ENCODE peak calls at places on chromosomes 2 and 18, in four cellular contexts. I, W, Y and X are unnamed samples.

GRCh38 chr18:44134447-44134846 is 546.2 kb upstream of the SETBP1 start:
- DNase-seq in I (no peak), W (no peak), Y (no peak), X (no peak)

GRCh38 chr18:70464343-70465114 is 175.7 kb downstream of the SOCS6 start:
- DNase-seq in I (peak), W (peak), Y (peak), X (peak)

GRCh38 chr2:6929196-6929874 is 12.1 kb downstream of the RNF144A start:
- DNase-seq in I (no peak), W (no peak), Y (no peak), X (no peak)

GRCh38 chr2:186101603-186102002 is 363.0 kb downstream of the FSIP2 start:
- DNase-seq in I (no peak), W (peak), Y (no peak), X (no peak)

GRCh38 chr2:43831438-43832294 is 7.0 kb downstream of the ABCG5 start:
- DNase-seq in I (no peak), W (no peak), Y (no peak), X (no peak)

GRCh38 chr2:5798083-5798482 is 105.9 kb downstream of the SOX11 start:
- DNase-seq in I (no peak), W (no peak), Y (no peak), X (no peak)

GRCh38 chr18:74476154-74476553 is 19.0 kb upstream of the DIPK1C start:
- DNase-seq in I (peak), W (peak), Y (no peak), X (no peak)

GRCh38 chr2:88265352-88265960 is 95.3 kb downstream of the THNSL2 start:
- DNase-seq in I (no peak), W (peak), Y (peak), X (no peak)

GRCh38 chr2:229273384-229274338 is 2.6 kb upstream of the PID1 start:
- DNase-seq in I (peak), W (peak), Y (no peak), X (no peak)

GRCh38 chr18:7325126-7325430 is 94.2 kb downstream of the LRRC30 start:
- DNase-seq in I (no peak), W (no peak), Y (no peak), X (no peak)

GRCh38 chr2:170425291-170425751 is 247.4 kb downstream of the MYO3B start:
- DNase-seq in I (no peak), W (no peak), Y (no peak), X (no peak)

GRCh38 chr18:48217306-48218250 is 191.6 kb downstream of the ZBTB7C start:
- DNase-seq in I (no peak), W (peak), Y (no peak), X (no peak)

GRCh38 chr2:240628507-240629418 is 3.5 kb downstream of the GPR35 start:
- DNase-seq in I (no peak), W (no peak), Y (no peak), X (no peak)

GRCh38 chr2:133477614-133477990 is 90.7 kb downstream of the NCKAP5 start:
- DNase-seq in I (no peak), W (no peak), Y (no peak), X (no peak)

GRCh38 chr2:213227458-213227857 is 56.8 kb upstream of the SPAG16 start:
- DNase-seq in I (no peak), W (no peak), Y (no peak), X (no peak)

GRCh38 chr2:112275314-112275886 is at the start of gene ZC3H6:
- DNase-seq in I (peak), W (peak), Y (peak), X (peak)

GRCh38 chr2:98389248-98389605 is 43.0 kb downstream of the CNGA3 start:
- DNase-seq in I (no peak), W (no peak), Y (no peak), X (no peak)

GRCh38 chr2:72204782-72205545 is 57.3 kb upstream of the CYP26B1 start:
- DNase-seq in I (no peak), W (no peak), Y (no peak), X (no peak)

GRCh38 chr2:240990726-240991377 is 7.6 kb upstream of the SNED1 start:
- DNase-seq in I (peak), W (no peak), Y (no peak), X (peak)

GRCh38 chr2:235676536-235676799 is 182.6 kb downstream of the AGAP1 start:
- DNase-seq in I (no peak), W (no peak), Y (no peak), X (no peak)
- TF ChIP-seq CTCF in I (no peak), W (no peak), Y (no peak), X (no peak)

DNA sequence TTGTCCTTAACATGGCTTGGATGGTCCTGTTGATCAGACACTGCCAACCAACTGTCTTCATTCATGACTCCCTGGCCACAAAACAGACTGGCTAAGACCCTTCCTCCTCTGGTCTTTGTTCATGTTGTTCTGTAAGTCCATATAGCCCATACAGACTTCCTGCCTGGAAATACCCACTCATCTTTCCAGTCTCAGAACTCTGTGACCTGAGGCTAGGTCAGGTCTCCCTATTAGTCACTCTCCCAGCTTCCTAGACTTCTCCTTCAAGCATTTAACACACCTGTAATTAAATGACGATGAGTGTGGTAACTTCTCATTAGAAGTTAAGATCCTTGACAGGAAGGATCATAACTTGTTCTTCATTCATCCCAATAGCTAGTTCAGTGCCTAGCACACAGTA is 56.3 kb downstream of the CCDC93 start:
- DNase-seq in I (no peak), W (no peak), Y (no peak), X (no peak)
- H3K27ac ChIP-seq in I (no peak), W (no peak), Y (no peak), X (no peak)

GRCh38 chr2:23915327-23915726 is 11.6 kb downstream of the ATAD2B start:
- DNase-seq in I (no peak), W (no peak), Y (no peak), X (no peak)
- H3K4me3 ChIP-seq in I (no peak), W (no peak), Y (no peak), X (no peak)

DNA sequence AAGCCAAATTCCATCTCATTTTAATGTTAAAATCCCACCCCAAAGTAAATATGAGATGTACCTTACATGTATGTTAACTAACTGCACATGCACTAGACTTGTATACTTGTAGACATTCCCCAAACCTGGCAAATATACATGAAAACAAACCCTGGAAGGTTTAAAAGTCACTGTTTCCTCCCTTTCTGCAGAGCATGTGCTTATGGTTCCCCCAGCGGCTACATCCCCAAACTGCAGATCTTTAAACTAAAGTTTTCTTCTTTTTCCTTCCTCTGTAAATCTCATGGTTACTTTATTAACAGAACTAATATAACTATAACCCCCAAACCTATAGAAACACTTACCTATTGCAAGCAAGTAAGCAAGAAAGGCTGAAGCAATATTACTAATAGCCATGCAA is 731.5 kb downstream of the LRP1B start:
- DNase-seq in I (no peak), W (no peak), Y (no peak), X (no peak)
- TF ChIP-seq CTCF in I (no peak), W (no peak), Y (no peak), X (no peak)

GRCh38 chr2:173090291-173090877 is 14.7 kb downstream of the MAP3K20 start:
- DNase-seq in I (no peak), W (peak), Y (no peak), X (no peak)
- H3K27ac ChIP-seq in I (no peak), W (peak), Y (peak), X (peak)

GRCh38 chr2:84874381-84875212 is 6.3 kb downstream of the TRABD2A start:
- DNase-seq in I (no peak), W (no peak), Y (no peak), X (peak)

GRCh38 chr2:84873350-84873749 is 7.5 kb downstream of the TRABD2A start:
- DNase-seq in I (no peak), W (no peak), Y (no peak), X (no peak)

GRCh38 chr2:84878459-84878858 is 2.4 kb downstream of the TRABD2A start:
- DNase-seq in I (no peak), W (no peak), Y (no peak), X (no peak)

GRCh38 chr2:84876369-84876768 is 4.5 kb downstream of the TRABD2A start:
- DNase-seq in I (no peak), W (no peak), Y (no peak), X (peak)

DNA sequence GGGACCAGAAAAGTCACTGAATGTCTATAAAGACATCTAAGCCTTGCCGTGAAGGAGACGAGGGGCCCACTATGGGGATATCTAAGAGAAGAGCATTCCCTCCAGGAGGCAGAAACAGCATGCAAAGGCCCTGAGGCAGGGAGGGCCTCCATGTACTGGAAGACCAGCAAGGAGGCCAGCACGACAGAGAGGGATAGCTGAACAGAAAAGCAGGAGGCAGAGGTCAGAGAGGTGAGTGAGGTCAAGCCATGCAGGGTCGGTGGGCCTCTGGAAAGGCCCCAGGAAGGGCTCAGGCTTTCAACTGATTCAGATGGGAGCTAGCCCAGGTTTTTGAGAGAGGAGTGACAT is 5.7 kb downstream of the TRABD2A start:
- DNase-seq in I (no peak), W (no peak), Y (no peak), X (peak)
- H3K4me3 ChIP-seq in I (no peak), W (no peak), Y (no peak), X (no peak)

GRCh38 chr2:26244479-26245230 is at the start of the genes HADHA and HADHB:
- DNase-seq in I (peak), W (peak), Y (peak), X (peak)
- TF ChIP-seq CTCF in I (no peak), W (no peak), Y (peak), X (no peak)

GRCh38 chr18:77033575-77033974 is 99.0 kb downstream of the MBP start:
- DNase-seq in I (no peak), W (no peak), Y (no peak), X (no peak)
- H3K27ac ChIP-seq in I (no peak), W (no peak), Y (no peak), X (no peak)

GRCh38 chr2:218995972-218996644 is 2.9 kb upstream of the CRYBA2 start:
- DNase-seq in I (peak), W (peak), Y (peak), X (peak)
- H3K4me3 ChIP-seq in I (peak), W (peak), Y (peak), X (peak)

DNA sequence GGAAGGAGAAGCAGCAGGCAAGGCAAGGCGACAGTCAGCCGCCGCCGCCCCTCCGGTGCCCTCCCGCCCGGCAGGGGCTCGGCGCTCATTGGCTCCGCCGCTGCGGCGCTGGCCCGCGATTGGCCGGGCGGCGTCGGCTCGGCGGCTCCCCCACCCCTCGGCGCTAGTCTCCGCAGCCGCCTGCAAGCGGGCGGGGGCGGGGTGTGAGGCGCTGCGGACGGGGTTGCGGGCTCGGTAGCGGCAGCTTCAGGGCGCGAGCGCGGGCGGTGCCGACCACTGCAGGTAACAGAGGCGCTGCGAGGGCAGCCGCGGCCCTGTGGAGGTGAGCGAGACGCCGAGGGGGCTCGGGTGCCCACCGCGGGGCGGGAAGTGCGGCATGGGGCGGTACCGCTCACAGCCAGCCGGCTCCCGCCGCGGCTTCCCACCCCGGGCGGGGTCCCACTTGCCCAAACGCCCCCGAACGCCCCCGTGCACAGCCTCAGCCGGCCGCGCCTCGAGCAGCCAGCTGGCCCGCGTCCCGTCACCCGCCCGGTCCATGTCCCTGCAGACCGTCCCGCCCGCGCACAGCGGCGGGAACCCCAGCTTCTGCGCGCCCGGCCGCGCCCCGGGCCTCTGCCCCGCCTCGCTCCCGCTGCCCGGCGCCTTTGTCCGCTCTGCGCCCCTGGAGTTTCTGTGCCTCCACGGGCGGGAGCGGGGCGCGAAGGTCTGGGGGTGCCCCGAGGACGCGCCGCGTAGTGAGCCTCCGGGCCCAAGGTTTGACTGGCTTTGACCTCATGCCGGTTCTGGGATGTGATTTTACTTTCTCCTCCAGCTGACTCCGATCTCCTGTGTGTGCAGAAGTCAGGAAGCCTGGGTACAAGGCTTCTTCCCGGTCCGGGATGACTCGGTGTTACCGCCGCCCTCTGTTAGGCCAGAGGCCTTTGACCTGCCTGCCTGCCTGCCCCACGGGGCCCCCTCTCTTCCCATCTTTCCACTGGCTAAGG is at the start of gene SANBR:
- DNase-seq in I (peak), W (peak), Y (peak), X (peak)
- TF ChIP-seq CTCF in I (no peak), W (no peak), Y (no peak), X (no peak)